ENCODE peak calls at places on chromosomes 4 and X, in ten cellular contexts. One of them, this sample, is unnamed.

GRCh38 chrX:136258951-136259350 is 7.8 kb upstream of the MAP7D3 start:
- DNase-seq in HL-60: no peak
- DNase-seq in stimulated activated CD8-positive, alpha-beta memory T cell treated with anti-CD3 and anti-CD28 coated beads, Interleukin-4, amount 100 ng/mL, for 24 hours: no peak
- DNase-seq in sciatic nerve: no peak
- DNase-seq in HEK293T: no peak
- DNase-seq in fibroblast of pulmonary artery: no peak
- DNase-seq in Calu3: no peak
- DNase-seq in EH: no peak
- DNase-seq in anterior cingulate cortex: no peak
- DNase-seq in T follicular helper cell: no peak
- DNase-seq in this sample: no peak

GRCh38 chrX:139533444-139533843 is 2.9 kb downstream of the F9 start:
- DNase-seq in stimulated activated CD8-positive, alpha-beta memory T cell treated with anti-CD3 and anti-CD28 coated beads, Interleukin-4, amount 100 ng/mL, for 24 hours: no peak
- DNase-seq in sciatic nerve: no peak
- DNase-seq in anterior cingulate cortex: no peak
- DNase-seq in Calu3: no peak
- DNase-seq in HL-60: no peak
- DNase-seq in HEK293T: no peak
- DNase-seq in T follicular helper cell: no peak
- DNase-seq in EH: no peak
- DNase-seq in fibroblast of pulmonary artery: no peak
- DNase-seq in this sample: no peak

GRCh38 chrX:30301977-30302376 is 7.2 kb downstream of the NR0B1 start:
- DNase-seq in sciatic nerve: no peak
- DNase-seq in EH: peak
- DNase-seq in anterior cingulate cortex: no peak
- DNase-seq in Calu3: no peak
- DNase-seq in stimulated activated CD8-positive, alpha-beta memory T cell treated with anti-CD3 and anti-CD28 coated beads, Interleukin-4, amount 100 ng/mL, for 24 hours: no peak
- DNase-seq in HEK293T: no peak
- DNase-seq in fibroblast of pulmonary artery: peak
- DNase-seq in HL-60: no peak
- DNase-seq in T follicular helper cell: no peak
- DNase-seq in this sample: no peak

GRCh38 chr4:10083331-10083769 is 33.2 kb downstream of the WDR1 start:
- DNase-seq in sciatic nerve: peak
- DNase-seq in HL-60: no peak
- DNase-seq in anterior cingulate cortex: no peak
- DNase-seq in HEK293T: no peak
- DNase-seq in stimulated activated CD8-positive, alpha-beta memory T cell treated with anti-CD3 and anti-CD28 coated beads, Interleukin-4, amount 100 ng/mL, for 24 hours: no peak
- DNase-seq in EH: no peak
- DNase-seq in Calu3: no peak
- DNase-seq in fibroblast of pulmonary artery: no peak
- DNase-seq in T follicular helper cell: no peak
- DNase-seq in this sample: peak

GRCh38 chr4:26576171-26576829 is 7.6 kb upstream of the TBC1D19 start:
- DNase-seq in HL-60: no peak
- DNase-seq in EH: peak
- DNase-seq in HEK293T: no peak
- DNase-seq in fibroblast of pulmonary artery: peak
- DNase-seq in T follicular helper cell: no peak
- DNase-seq in anterior cingulate cortex: no peak
- DNase-seq in sciatic nerve: no peak
- DNase-seq in Calu3: no peak
- DNase-seq in stimulated activated CD8-positive, alpha-beta memory T cell treated with anti-CD3 and anti-CD28 coated beads, Interleukin-4, amount 100 ng/mL, for 24 hours: no peak
- DNase-seq in this sample: no peak

GRCh38 chrX:1502853-1503252 is 34.1 kb downstream of the P2RY8 start:
- DNase-seq in stimulated activated CD8-positive, alpha-beta memory T cell treated with anti-CD3 and anti-CD28 coated beads, Interleukin-4, amount 100 ng/mL, for 24 hours: no peak
- DNase-seq in sciatic nerve: no peak
- DNase-seq in Calu3: no peak
- DNase-seq in T follicular helper cell: no peak
- DNase-seq in anterior cingulate cortex: no peak
- DNase-seq in HEK293T: no peak
- DNase-seq in fibroblast of pulmonary artery: no peak
- DNase-seq in HL-60: peak
- DNase-seq in EH: no peak
- DNase-seq in this sample: no peak

GRCh38 chr4:149781150-149781549 is 34.5 kb downstream of the IQCM start:
- DNase-seq in stimulated activated CD8-positive, alpha-beta memory T cell treated with anti-CD3 and anti-CD28 coated beads, Interleukin-4, amount 100 ng/mL, for 24 hours: no peak
- DNase-seq in anterior cingulate cortex: no peak
- DNase-seq in fibroblast of pulmonary artery: peak
- DNase-seq in T follicular helper cell: no peak
- DNase-seq in HL-60: no peak
- DNase-seq in Calu3: no peak
- DNase-seq in EH: peak
- DNase-seq in HEK293T: no peak
- DNase-seq in sciatic nerve: no peak
- DNase-seq in this sample: no peak

GRCh38 chrX:1041051-1041450 is 171.4 kb downstream of the CRLF2 start:
- DNase-seq in Calu3: no peak
- DNase-seq in HEK293T: no peak
- DNase-seq in anterior cingulate cortex: no peak
- DNase-seq in EH: no peak
- DNase-seq in fibroblast of pulmonary artery: no peak
- DNase-seq in HL-60: no peak
- DNase-seq in stimulated activated CD8-positive, alpha-beta memory T cell treated with anti-CD3 and anti-CD28 coated beads, Interleukin-4, amount 100 ng/mL, for 24 hours: no peak
- DNase-seq in T follicular helper cell: no peak
- DNase-seq in sciatic nerve: no peak
- DNase-seq in this sample: peak

GRCh38 chr4:112270643-112271484 is 14.8 kb downstream of the TIFA start:
- DNase-seq in HEK293T: no peak
- DNase-seq in anterior cingulate cortex: no peak
- DNase-seq in stimulated activated CD8-positive, alpha-beta memory T cell treated with anti-CD3 and anti-CD28 coated beads, Interleukin-4, amount 100 ng/mL, for 24 hours: no peak
- DNase-seq in EH: peak
- DNase-seq in HL-60: peak
- DNase-seq in Calu3: no peak
- DNase-seq in T follicular helper cell: no peak
- DNase-seq in sciatic nerve: no peak
- DNase-seq in fibroblast of pulmonary artery: peak
- DNase-seq in this sample: no peak

GRCh38 chrX:24662344-24662743 is 15.2 kb upstream of the PCYT1B start:
- DNase-seq in EH: no peak
- DNase-seq in T follicular helper cell: no peak
- DNase-seq in anterior cingulate cortex: no peak
- DNase-seq in sciatic nerve: no peak
- DNase-seq in HL-60: no peak
- DNase-seq in stimulated activated CD8-positive, alpha-beta memory T cell treated with anti-CD3 and anti-CD28 coated beads, Interleukin-4, amount 100 ng/mL, for 24 hours: no peak
- DNase-seq in HEK293T: no peak
- DNase-seq in fibroblast of pulmonary artery: no peak
- DNase-seq in Calu3: no peak
- DNase-seq in this sample: no peak

GRCh38 chr4:32290102-32290501 is 1569.9 kb downstream of the PCDH7 start:
- DNase-seq in T follicular helper cell: no peak
- DNase-seq in sciatic nerve: no peak
- DNase-seq in HL-60: no peak
- DNase-seq in fibroblast of pulmonary artery: no peak
- DNase-seq in EH: no peak
- DNase-seq in anterior cingulate cortex: no peak
- DNase-seq in stimulated activated CD8-positive, alpha-beta memory T cell treated with anti-CD3 and anti-CD28 coated beads, Interleukin-4, amount 100 ng/mL, for 24 hours: no peak
- DNase-seq in HEK293T: no peak
- DNase-seq in Calu3: no peak
- DNase-seq in this sample: no peak

GRCh38 chr4:2246384-2247127 is 4.6 kb upstream of the HAUS3 start:
- DNase-seq in Calu3: no peak
- DNase-seq in HL-60: no peak
- DNase-seq in HEK293T: no peak
- DNase-seq in fibroblast of pulmonary artery: no peak
- DNase-seq in T follicular helper cell: no peak
- DNase-seq in EH: no peak
- DNase-seq in anterior cingulate cortex: no peak
- DNase-seq in stimulated activated CD8-positive, alpha-beta memory T cell treated with anti-CD3 and anti-CD28 coated beads, Interleukin-4, amount 100 ng/mL, for 24 hours: no peak
- DNase-seq in sciatic nerve: peak
- DNase-seq in this sample: no peak

GRCh38 chr4:142091691-142092182 is 455.4 kb downstream of the IL15 start:
- DNase-seq in Calu3: no peak
- DNase-seq in anterior cingulate cortex: no peak
- DNase-seq in sciatic nerve: no peak
- DNase-seq in HEK293T: no peak
- DNase-seq in stimulated activated CD8-positive, alpha-beta memory T cell treated with anti-CD3 and anti-CD28 coated beads, Interleukin-4, amount 100 ng/mL, for 24 hours: no peak
- DNase-seq in HL-60: no peak
- DNase-seq in fibroblast of pulmonary artery: peak
- DNase-seq in EH: peak
- DNase-seq in T follicular helper cell: no peak
- DNase-seq in this sample: no peak

GRCh38 chr4:3829954-3830773 is 64.0 kb downstream of the ADRA2C start:
- DNase-seq in T follicular helper cell: no peak
- DNase-seq in anterior cingulate cortex: no peak
- DNase-seq in sciatic nerve: no peak
- DNase-seq in HEK293T: no peak
- DNase-seq in fibroblast of pulmonary artery: no peak
- DNase-seq in HL-60: no peak
- DNase-seq in EH: no peak
- DNase-seq in Calu3: no peak
- DNase-seq in stimulated activated CD8-positive, alpha-beta memory T cell treated with anti-CD3 and anti-CD28 coated beads, Interleukin-4, amount 100 ng/mL, for 24 hours: no peak
- DNase-seq in this sample: no peak

GRCh38 chrX:7054219-7055206 is 93.0 kb upstream of the STS start:
- DNase-seq in HEK293T: no peak
- DNase-seq in fibroblast of pulmonary artery: no peak
- DNase-seq in sciatic nerve: no peak
- DNase-seq in T follicular helper cell: no peak
- DNase-seq in Calu3: no peak
- DNase-seq in EH: no peak
- DNase-seq in anterior cingulate cortex: no peak
- DNase-seq in stimulated activated CD8-positive, alpha-beta memory T cell treated with anti-CD3 and anti-CD28 coated beads, Interleukin-4, amount 100 ng/mL, for 24 hours: no peak
- DNase-seq in HL-60: no peak
- DNase-seq in this sample: no peak

GRCh38 chr4:67565284-67565683 is 6.8 kb downstream of the STAP1 start:
- DNase-seq in HL-60: no peak
- DNase-seq in fibroblast of pulmonary artery: peak
- DNase-seq in Calu3: no peak
- DNase-seq in sciatic nerve: no peak
- DNase-seq in EH: peak
- DNase-seq in HEK293T: no peak
- DNase-seq in T follicular helper cell: no peak
- DNase-seq in stimulated activated CD8-positive, alpha-beta memory T cell treated with anti-CD3 and anti-CD28 coated beads, Interleukin-4, amount 100 ng/mL, for 24 hours: no peak
- DNase-seq in anterior cingulate cortex: no peak
- DNase-seq in this sample: no peak

GRCh38 chr4:25950476-25951389 is 36.7 kb downstream of the SMIM20 start:
- DNase-seq in anterior cingulate cortex: no peak
- DNase-seq in HEK293T: no peak
- DNase-seq in T follicular helper cell: no peak
- DNase-seq in sciatic nerve: no peak
- DNase-seq in stimulated activated CD8-positive, alpha-beta memory T cell treated with anti-CD3 and anti-CD28 coated beads, Interleukin-4, amount 100 ng/mL, for 24 hours: no peak
- DNase-seq in Calu3: no peak
- DNase-seq in fibroblast of pulmonary artery: peak
- DNase-seq in EH: no peak
- DNase-seq in HL-60: no peak
- DNase-seq in this sample: no peak

GRCh38 chrX:123468481-123468880 is 264.4 kb downstream of the THOC2 start:
- DNase-seq in Calu3: no peak
- DNase-seq in anterior cingulate cortex: no peak
- DNase-seq in fibroblast of pulmonary artery: no peak
- DNase-seq in HEK293T: no peak
- DNase-seq in HL-60: no peak
- DNase-seq in stimulated activated CD8-positive, alpha-beta memory T cell treated with anti-CD3 and anti-CD28 coated beads, Interleukin-4, amount 100 ng/mL, for 24 hours: no peak
- DNase-seq in EH: no peak
- DNase-seq in sciatic nerve: no peak
- DNase-seq in T follicular helper cell: no peak
- DNase-seq in this sample: no peak

GRCh38 chr4:52507774-52508173 is 151.3 kb downstream of the USP46 start:
- DNase-seq in T follicular helper cell: no peak
- DNase-seq in HL-60: no peak
- DNase-seq in HEK293T: no peak
- DNase-seq in anterior cingulate cortex: no peak
- DNase-seq in stimulated activated CD8-positive, alpha-beta memory T cell treated with anti-CD3 and anti-CD28 coated beads, Interleukin-4, amount 100 ng/mL, for 24 hours: no peak
- DNase-seq in EH: no peak
- DNase-seq in fibroblast of pulmonary artery: no peak
- DNase-seq in Calu3: no peak
- DNase-seq in sciatic nerve: no peak
- DNase-seq in this sample: no peak

GRCh38 chr4:26402458-26402857 is 81.6 kb downstream of the RBPJ start:
- DNase-seq in HEK293T: no peak
- DNase-seq in stimulated activated CD8-positive, alpha-beta memory T cell treated with anti-CD3 and anti-CD28 coated beads, Interleukin-4, amount 100 ng/mL, for 24 hours: no peak
- DNase-seq in T follicular helper cell: no peak
- DNase-seq in fibroblast of pulmonary artery: no peak
- DNase-seq in EH: no peak
- DNase-seq in HL-60: no peak
- DNase-seq in sciatic nerve: no peak
- DNase-seq in anterior cingulate cortex: no peak
- DNase-seq in Calu3: no peak
- DNase-seq in this sample: no peak

GRCh38 chr4:125397226-125397625 is 82.5 kb downstream of the FAT4 start:
- DNase-seq in HL-60: no peak
- DNase-seq in stimulated activated CD8-positive, alpha-beta memory T cell treated with anti-CD3 and anti-CD28 coated beads, Interleukin-4, amount 100 ng/mL, for 24 hours: no peak
- DNase-seq in anterior cingulate cortex: no peak
- DNase-seq in Calu3: no peak
- DNase-seq in EH: no peak
- DNase-seq in HEK293T: no peak
- DNase-seq in T follicular helper cell: no peak
- DNase-seq in sciatic nerve: no peak
- DNase-seq in fibroblast of pulmonary artery: no peak
- DNase-seq in this sample: no peak

GRCh38 chr4:113368056-113368455 is 318.6 kb downstream of the ANK2 start:
- DNase-seq in sciatic nerve: no peak
- DNase-seq in anterior cingulate cortex: no peak
- DNase-seq in stimulated activated CD8-positive, alpha-beta memory T cell treated with anti-CD3 and anti-CD28 coated beads, Interleukin-4, amount 100 ng/mL, for 24 hours: no peak
- DNase-seq in fibroblast of pulmonary artery: no peak
- DNase-seq in HEK293T: no peak
- DNase-seq in T follicular helper cell: no peak
- DNase-seq in HL-60: no peak
- DNase-seq in Calu3: no peak
- DNase-seq in EH: peak
- DNase-seq in this sample: no peak

GRCh38 chrX:107541244-107541643 is 87.1 kb upstream of the PRPS1 start:
- DNase-seq in EH: peak
- DNase-seq in HL-60: no peak
- DNase-seq in anterior cingulate cortex: no peak
- DNase-seq in HEK293T: no peak
- DNase-seq in stimulated activated CD8-positive, alpha-beta memory T cell treated with anti-CD3 and anti-CD28 coated beads, Interleukin-4, amount 100 ng/mL, for 24 hours: no peak
- DNase-seq in sciatic nerve: no peak
- DNase-seq in Calu3: no peak
- DNase-seq in fibroblast of pulmonary artery: no peak
- DNase-seq in T follicular helper cell: no peak
- DNase-seq in this sample: no peak

GRCh38 chr4:1780435-1780834 is 12.7 kb upstream of the FGFR3 start:
- DNase-seq in Calu3: no peak
- DNase-seq in EH: no peak
- DNase-seq in fibroblast of pulmonary artery: no peak
- DNase-seq in T follicular helper cell: no peak
- DNase-seq in HL-60: no peak
- DNase-seq in anterior cingulate cortex: no peak
- DNase-seq in HEK293T: no peak
- DNase-seq in sciatic nerve: no peak
- DNase-seq in stimulated activated CD8-positive, alpha-beta memory T cell treated with anti-CD3 and anti-CD28 coated beads, Interleukin-4, amount 100 ng/mL, for 24 hours: no peak
- DNase-seq in this sample: no peak

GRCh38 chr4:106809083-106809482 is 227.0 kb downstream of the DKK2 start:
- DNase-seq in fibroblast of pulmonary artery: peak
- DNase-seq in Calu3: peak
- DNase-seq in anterior cingulate cortex: no peak
- DNase-seq in stimulated activated CD8-positive, alpha-beta memory T cell treated with anti-CD3 and anti-CD28 coated beads, Interleukin-4, amount 100 ng/mL, for 24 hours: no peak
- DNase-seq in EH: peak
- DNase-seq in HL-60: peak
- DNase-seq in T follicular helper cell: no peak
- DNase-seq in sciatic nerve: no peak
- DNase-seq in HEK293T: peak
- DNase-seq in this sample: no peak